ENCODE peak calls at places on chromosomes 7 and 10, in five cellular contexts. A is WERI-Rb-1, J is fibroblast of the aortic adventitia, F is PC-9, Z is body of pancreas. X is an unnamed sample.

GRCh38 chr7:159195926-159196325 is 51.3 kb upstream of the VIPR2 start:
- DNase-seq in F (no peak), Z (no peak), A (no peak), J (no peak), X (no peak)

GRCh38 chr7:131692131-131692960 is 135.9 kb upstream of the PODXL start:
- DNase-seq in F (no peak), Z (peak), J (peak), A (peak), X (peak)

GRCh38 chr10:65123120-65123519 is 1601.9 kb downstream of the REEP3 start:
- DNase-seq in Z (no peak), A (no peak), J (no peak), F (peak), X (no peak)

GRCh38 chr10:69439350-69439739 is 11.9 kb upstream of the TSPAN15 start:
- DNase-seq in A (peak), J (no peak), F (peak), Z (peak), X (no peak)

GRCh38 chr10:119153661-119154060 is 11.9 kb downstream of the SFXN4 start:
- DNase-seq in J (no peak), Z (no peak), F (no peak), A (no peak), X (no peak)

GRCh38 chr10:84296071-84296981 is 32.1 kb upstream of the CCSER2 start:
- DNase-seq in A (no peak), Z (no peak), F (no peak), J (peak), X (peak)

GRCh38 chr10:132452651-132453469 is 55.9 kb downstream of the PWWP2B start:
- DNase-seq in F (peak), Z (peak), A (peak), J (peak), X (peak)

GRCh38 chr10:46559231-46559671 is 2.8 kb upstream of the GPRIN2 start:
- DNase-seq in Z (no peak), F (no peak), J (no peak), A (peak), X (peak)

GRCh38 chr10:32298066-32298812 is 48.7 kb downstream of the EPC1 start:
- DNase-seq in A (no peak), J (peak), F (peak), Z (no peak), X (no peak)

GRCh38 chr10:63630928-63631685 is 109.9 kb downstream of the REEP3 start:
- DNase-seq in A (no peak), J (peak), F (no peak), Z (no peak), X (no peak)

GRCh38 chr7:3867847-3868246 is 566.8 kb downstream of the SDK1 start:
- DNase-seq in A (no peak), F (no peak), Z (no peak), J (peak), X (no peak)

GRCh38 chr10:62655337-62655994 is 149.1 kb upstream of the ADO start:
- DNase-seq in Z (no peak), F (no peak), J (no peak), A (no peak), X (no peak)

GRCh38 chr10:51934373-51934772 is 235.0 kb upstream of the CSTF2T start:
- DNase-seq in A (no peak), Z (no peak), J (no peak), F (no peak), X (no peak)

GRCh38 chr10:51937736-51938135 is 238.3 kb upstream of the CSTF2T start:
- DNase-seq in Z (no peak), A (no peak), F (no peak), J (peak), X (no peak)

GRCh38 chr10:51932530-51932929 is 233.1 kb upstream of the CSTF2T start:
- DNase-seq in J (no peak), F (no peak), A (no peak), Z (no peak), X (no peak)

DNA sequence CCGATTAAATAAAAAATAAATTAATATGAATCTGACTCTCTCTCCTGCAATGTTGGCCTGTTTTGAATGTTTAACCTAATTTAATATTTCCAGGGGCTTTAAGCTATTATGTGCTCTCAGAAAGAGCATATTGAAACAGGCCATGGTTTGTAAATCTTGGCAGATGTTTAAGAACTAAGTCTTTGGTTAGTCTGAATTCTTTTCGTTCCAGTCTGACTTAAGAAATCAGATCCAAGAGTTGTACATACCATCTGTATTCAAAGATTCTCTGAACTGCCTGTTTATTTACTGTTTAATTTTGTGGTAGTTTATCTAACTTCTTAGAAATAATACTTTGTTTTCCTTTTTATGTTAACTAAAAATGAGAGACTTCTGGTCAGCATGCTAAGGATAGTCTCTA is 237.9 kb upstream of the CSTF2T start:
- DNase-seq in F (no peak), A (no peak), J (peak), Z (no peak), X (no peak)
- H3K4me3 ChIP-seq in F (no peak), A (no peak), J (peak), Z (no peak), X (no peak)

GRCh38 chr10:121069061-121069850 is 218.1 kb downstream of the WDR11 start:
- DNase-seq in J (no peak), A (no peak), Z (no peak), F (no peak), X (no peak)
- H3K4me3 ChIP-seq in J (no peak), A (no peak), Z (no peak), F (no peak), X (no peak)

GRCh38 chr7:153886506-153887391 is 165.4 kb upstream of the DPP6 start:
- DNase-seq in A (no peak), Z (peak), J (no peak), F (no peak), X (no peak)
- H3K4me3 ChIP-seq in A (no peak), Z (no peak), J (no peak), F (no peak), X (no peak)

GRCh38 chr7:46880508-46881196 is 701.3 kb downstream of the TNS3 start:
- DNase-seq in A (no peak), Z (no peak), J (no peak), F (no peak), X (no peak)
- H3K4me3 ChIP-seq in A (no peak), Z (no peak), J (no peak), F (no peak), X (no peak)

DNA sequence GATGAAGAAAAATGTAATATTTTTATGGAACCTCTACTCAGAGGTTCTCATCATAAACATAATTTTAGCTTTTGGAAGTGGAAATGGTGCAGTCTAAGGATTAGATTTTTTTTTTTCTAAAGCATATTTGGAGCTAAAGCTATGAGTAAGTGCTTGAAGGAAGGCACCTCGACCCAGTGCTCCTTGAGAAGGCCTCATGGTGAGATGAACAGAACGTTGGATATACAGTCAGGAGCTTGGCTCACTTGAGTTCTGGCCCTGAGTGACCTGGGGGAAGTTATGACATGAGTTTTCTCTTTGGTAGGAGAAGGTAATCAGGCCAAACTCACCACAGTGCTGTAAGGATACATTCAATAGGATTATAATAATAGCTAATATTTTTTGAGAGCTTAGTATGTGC is 163.3 kb downstream of the JCAD start:
- DNase-seq in F (no peak), J (peak), A (no peak), Z (no peak), X (no peak)
- H3K4me3 ChIP-seq in F (no peak), J (no peak), A (no peak), Z (no peak), X (no peak)

GRCh38 chr10:103969857-103970627 is 3.1 kb downstream of the SLK start:
- DNase-seq in A (no peak), F (no peak), Z (no peak), J (peak), X (no peak)
- H3K4me3 ChIP-seq in A (no peak), F (peak), Z (no peak), J (peak), X (peak)

DNA sequence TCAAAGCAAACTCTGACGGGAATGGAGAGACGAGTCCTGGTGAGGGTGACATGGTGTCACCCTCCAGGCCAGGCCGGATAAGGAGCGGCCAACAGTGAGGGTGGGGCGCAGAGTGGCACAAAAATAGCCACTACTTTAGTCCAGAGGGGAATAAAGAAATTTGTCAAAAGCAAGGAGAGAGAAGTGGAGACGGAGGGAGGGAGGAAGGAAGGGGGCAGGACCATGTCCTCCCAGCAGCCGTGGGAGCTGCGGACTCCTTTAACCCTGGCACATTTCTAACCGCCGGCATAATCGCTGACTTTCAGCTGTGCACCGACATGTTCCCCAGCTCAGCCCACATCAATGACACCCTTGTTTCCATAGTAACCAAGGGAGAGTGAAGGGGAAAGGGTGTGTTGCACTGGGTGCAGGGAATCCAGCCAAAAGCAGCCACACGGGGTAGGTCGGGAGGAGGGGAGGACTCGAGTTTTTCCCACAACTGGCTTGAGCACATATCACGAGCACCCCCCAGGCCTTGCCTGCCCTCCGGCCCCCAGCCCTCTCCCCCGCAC is 29.8 kb downstream of the TRIM8 start:
- DNase-seq in F (no peak), Z (peak), A (peak), J (peak), X (peak)
- H3K4me3 ChIP-seq in F (no peak), Z (no peak), A (peak), J (peak), X (no peak)

DNA sequence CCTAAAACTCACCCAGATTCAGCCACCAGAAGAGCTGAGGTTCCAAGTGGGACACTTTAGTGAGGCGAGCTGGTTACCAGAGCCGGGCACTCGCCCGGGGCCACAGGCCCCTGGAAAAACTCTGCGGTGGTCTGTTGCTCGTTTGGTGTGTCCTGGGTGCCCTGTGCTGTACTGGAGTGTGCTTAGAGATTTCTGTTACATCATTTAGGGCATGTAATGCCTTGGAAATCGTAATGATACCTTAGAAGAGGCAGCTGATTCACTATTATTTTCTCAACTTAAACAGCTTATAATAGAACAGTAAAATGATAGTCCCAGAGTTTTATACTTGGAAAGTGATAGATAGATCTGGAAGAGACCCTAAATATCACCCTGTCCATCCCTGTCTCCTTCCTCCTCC is 48.5 kb upstream of the BTBD16 start:
- DNase-seq in Z (no peak), F (no peak), A (no peak), J (no peak), X (no peak)
- H3K4me3 ChIP-seq in Z (no peak), F (no peak), A (no peak), J (no peak), X (no peak)

GRCh38 chr7:39753823-39754325 is 130.5 kb downstream of the RALA start:
- DNase-seq in J (no peak), F (no peak), Z (no peak), A (no peak), X (no peak)
- H3K4me3 ChIP-seq in J (peak), F (no peak), Z (no peak), A (no peak), X (peak)